ENCODE peak calls at places on chromosomes 16 and 17, in ten cellular contexts. M, O, B, S, C, J, W, A, I and G are unnamed samples.

GRCh38 chr16:74743045-74743667 is 31.5 kb downstream of the FA2H start:
- DNase-seq in O (no peak), W (no peak), M (no peak), J (no peak), B (peak), I (no peak), A (no peak), C (no peak), S (no peak), G (no peak)

GRCh38 chr17:21474815-21475214 is 98.7 kb downstream of the KCNJ12 start:
- DNase-seq in M (no peak), A (no peak), W (no peak), B (no peak), O (no peak), J (no peak), S (no peak), C (no peak), I (no peak), G (no peak)

GRCh38 chr17:2351269-2351668 is 14.0 kb downstream of the SGSM2 start:
- DNase-seq in O (no peak), A (no peak), J (no peak), C (no peak), B (no peak), W (no peak), M (no peak), I (no peak), S (no peak), G (no peak)

GRCh38 chr17:67469208-67469980 is 92.3 kb downstream of the PITPNC1 start:
- DNase-seq in B (no peak), A (no peak), J (no peak), I (peak), O (no peak), M (peak), C (no peak), S (peak), W (no peak), G (no peak)

GRCh38 chr17:59804910-59805381 is 87.8 kb downstream of the TUBD1 start:
- DNase-seq in J (no peak), O (peak), M (peak), W (no peak), I (no peak), B (no peak), S (no peak), C (no peak), A (no peak), G (peak)

GRCh38 chr16:55082594-55082982 is 151.9 kb downstream of the IRX5 start:
- DNase-seq in J (no peak), W (no peak), S (no peak), M (no peak), B (no peak), I (no peak), C (no peak), O (no peak), A (no peak), G (no peak)

GRCh38 chr17:2262146-2262587 is 41.4 kb downstream of the SMG6 start:
- DNase-seq in C (no peak), I (peak), O (peak), M (peak), A (no peak), S (peak), W (peak), J (no peak), B (no peak), G (no peak)

GRCh38 chr17:2266045-2266864 is 37.3 kb downstream of the SMG6 start:
- DNase-seq in I (no peak), B (no peak), O (no peak), A (no peak), S (no peak), J (no peak), C (peak), W (peak), M (no peak), G (no peak)

GRCh38 chr16:74297296-74297665 is 667 bp downstream of the PSMD7 start:
- DNase-seq in W (peak), O (peak), I (peak), M (peak), A (peak), S (no peak), B (peak), J (peak), C (peak), G (peak)

GRCh38 chr16:1884155-1884760 is 12.3 kb upstream of the MEIOB start:
- DNase-seq in C (no peak), A (no peak), S (no peak), M (no peak), I (no peak), O (peak), W (peak), J (peak), B (peak), G (peak)

GRCh38 chr17:73462830-73463229 is 151.0 kb upstream of the CDC42EP4 start:
- DNase-seq in C (no peak), W (no peak), M (no peak), J (no peak), S (no peak), I (no peak), O (no peak), B (no peak), A (no peak), G (no peak)

GRCh38 chr17:41763327-41763726 is 23.2 kb downstream of the JUP start:
- DNase-seq in B (no peak), O (no peak), S (no peak), J (no peak), A (no peak), M (no peak), W (no peak), I (no peak), C (no peak), G (no peak)

GRCh38 chr17:41813039-41813680 is 356 bp downstream of the FKBP10 start:
- DNase-seq in C (no peak), B (peak), I (no peak), O (peak), J (no peak), M (no peak), S (no peak), W (no peak), A (no peak), G (no peak)

GRCh38 chr17:41895617-41896016 is 23.1 kb downstream of the ACLY start:
- DNase-seq in A (no peak), W (no peak), C (no peak), O (peak), B (no peak), J (no peak), M (peak), S (peak), I (peak), G (no peak)

GRCh38 chr16:67673712-67674580 is 7.3 kb downstream of the C16orf86 start:
- DNase-seq in C (no peak), M (no peak), I (no peak), O (no peak), J (no peak), B (no peak), A (no peak), S (no peak), W (no peak), G (no peak)

GRCh38 chr17:33674685-33675084 is 381.6 kb upstream of the ASIC2 start:
- DNase-seq in S (peak), M (peak), W (peak), B (peak), I (peak), A (peak), J (peak), C (peak), O (peak), G (peak)

GRCh38 chr17:5097101-5097834 is 14.4 kb downstream of the ZNF232 start:
- DNase-seq in W (no peak), S (no peak), O (no peak), M (no peak), J (no peak), B (no peak), A (peak), C (no peak), I (no peak), G (no peak)

GRCh38 chr17:78031435-78031834 is 72.9 kb downstream of the TNRC6C start:
- DNase-seq in J (no peak), B (no peak), I (no peak), A (no peak), O (no peak), C (no peak), M (no peak), W (no peak), S (no peak), G (no peak)

GRCh38 chr17:16304832-16305231 is 48.4 kb downstream of the CENPV start:
- DNase-seq in C (no peak), W (peak), I (peak), B (no peak), O (peak), J (peak), S (no peak), M (peak), A (peak), G (peak)

GRCh38 chr17:17036520-17036998 is 5.7 kb upstream of the MPRIP start:
- DNase-seq in J (no peak), B (no peak), O (peak), W (no peak), I (no peak), M (peak), A (no peak), C (no peak), S (no peak), G (peak)

GRCh38 chr16:23240994-23241393 is 58.4 kb downstream of the SCNN1G start:
- DNase-seq in A (no peak), J (no peak), S (no peak), I (no peak), B (no peak), M (no peak), C (no peak), O (no peak), W (no peak), G (no peak)

GRCh38 chr16:23216658-23217246 is 34.2 kb downstream of the SCNN1G start:
- DNase-seq in S (no peak), B (no peak), W (no peak), J (no peak), M (no peak), O (no peak), C (no peak), I (no peak), A (no peak), G (no peak)

GRCh38 chr17:31524926-31525800 is 133.7 kb downstream of the RAB11FIP4 start:
- DNase-seq in C (peak), A (peak), S (peak), J (peak), M (peak), I (peak), W (peak), B (peak), O (peak), G (peak)

GRCh38 chr17:10072556-10072955 is 125.8 kb downstream of the GAS7 start:
- DNase-seq in O (no peak), A (no peak), W (no peak), J (no peak), M (no peak), I (no peak), B (no peak), C (no peak), S (no peak), G (no peak)

GRCh38 chr17:63446981-63447687 is 1.0 kb upstream of the CYB561 start:
- DNase-seq in M (no peak), I (no peak), O (no peak), J (no peak), A (peak), C (no peak), B (no peak), W (no peak), S (no peak), G (no peak)

GRCh38 chr17:65064452-65065019 is 8.0 kb upstream of the GNA13 start:
- DNase-seq in B (peak), M (peak), I (peak), C (no peak), W (peak), A (no peak), O (peak), J (no peak), S (peak), G (no peak)

GRCh38 chr17:39144414-39144813 is 7.0 kb downstream of the PLXDC1 start:
- DNase-seq in W (peak), A (no peak), J (no peak), S (peak), B (no peak), O (peak), I (peak), C (no peak), M (peak), G (no peak)

GRCh38 chr17:1231456-1231855 is 38.8 kb upstream of the BHLHA9 start:
- DNase-seq in M (no peak), C (no peak), O (peak), I (no peak), J (no peak), A (no peak), W (no peak), S (no peak), B (no peak), G (no peak)

GRCh38 chr16:25563700-25564099 is 128.1 kb upstream of the HS3ST4 start:
- DNase-seq in A (no peak), S (no peak), J (no peak), W (no peak), I (no peak), C (no peak), O (no peak), M (no peak), B (no peak), G (no peak)

GRCh38 chr16:27224271-27224737 is 21.0 kb downstream of the KDM8 start:
- DNase-seq in S (no peak), C (no peak), O (no peak), W (no peak), J (no peak), M (no peak), I (no peak), B (no peak), A (no peak), G (no peak)
- H3K4me2 ChIP-seq in S (no peak), C (no peak), O (no peak), W (no peak), J (no peak), M (no peak), I (no peak), B (no peak), A (no peak), G (no peak)

GRCh38 chr17:51230306-51230705 is 29.5 kb downstream of the MBTD1 start:
- DNase-seq in O (peak), S (peak), A (no peak), W (no peak), M (peak), C (no peak), J (peak), B (no peak), I (peak), G (peak)
- H3K4me2 ChIP-seq in O (no peak), S (no peak), A (no peak), W (no peak), M (no peak), C (no peak), J (peak), B (no peak), I (no peak), G (peak)

GRCh38 chr17:57862410-57862989 is 12.7 kb upstream of the MRPS23 start:
- DNase-seq in M (no peak), J (no peak), B (no peak), I (no peak), S (no peak), C (no peak), W (no peak), O (no peak), A (no peak), G (no peak)

GRCh38 chr17:57861737-57862409 is 12.0 kb upstream of the MRPS23 start:
- DNase-seq in A (peak), S (no peak), O (peak), I (no peak), B (peak), J (no peak), M (peak), C (no peak), W (peak), G (no peak)

GRCh38 chr17:57860414-57860999 is 10.7 kb upstream of the MRPS23 start:
- DNase-seq in A (no peak), I (no peak), M (no peak), B (no peak), W (no peak), S (no peak), C (no peak), J (no peak), O (peak), G (no peak)

GRCh38 chr17:57859601-57860413 is 10.0 kb upstream of the MRPS23 start:
- DNase-seq in S (no peak), W (no peak), B (no peak), J (no peak), O (no peak), A (no peak), M (no peak), I (no peak), C (no peak), G (no peak)

DNA sequence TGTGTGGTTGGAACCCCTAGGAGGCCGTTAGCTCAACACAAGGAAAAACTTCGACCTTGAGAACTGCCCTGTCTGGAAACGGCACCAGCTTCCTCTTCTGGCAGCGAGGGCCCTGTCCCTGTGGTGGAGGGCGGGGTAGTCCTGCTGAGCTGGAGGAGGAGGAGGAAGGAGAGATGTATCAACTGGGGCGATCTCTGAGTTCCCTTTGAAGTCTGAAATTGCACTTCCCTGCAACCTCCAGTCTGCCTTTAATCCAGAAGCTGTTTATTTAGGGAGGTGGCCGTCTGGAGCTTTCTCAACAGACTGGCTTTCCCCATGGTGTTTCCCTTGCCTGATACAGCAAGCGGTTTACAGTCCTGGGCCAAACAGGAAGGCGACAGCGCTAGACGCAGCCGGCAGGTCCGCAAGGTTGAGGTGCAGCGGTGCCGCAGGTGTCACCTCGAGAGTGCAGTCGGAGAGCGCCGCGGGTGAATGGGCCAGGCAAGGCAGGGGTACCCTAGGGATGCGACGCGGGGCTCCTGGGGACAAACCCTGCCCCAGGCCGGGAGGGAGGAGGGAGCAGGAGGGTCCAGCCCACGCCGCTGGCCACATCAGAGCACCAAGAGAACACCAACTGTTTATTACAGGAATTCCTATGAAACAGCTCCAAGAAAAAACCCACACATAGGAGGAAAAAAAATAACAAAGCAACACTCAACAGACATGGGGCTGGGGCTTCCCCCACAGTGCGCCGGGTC is 11.3 kb upstream of the MRPS23 start:
- DNase-seq in M (peak), I (peak), B (peak), S (no peak), W (peak), J (peak), C (peak), A (peak), O (peak), G (no peak)
- H3K4me2 ChIP-seq in M (peak), I (peak), B (peak), S (peak), W (peak), J (peak), C (peak), A (peak), O (peak), G (no peak)

DNA sequence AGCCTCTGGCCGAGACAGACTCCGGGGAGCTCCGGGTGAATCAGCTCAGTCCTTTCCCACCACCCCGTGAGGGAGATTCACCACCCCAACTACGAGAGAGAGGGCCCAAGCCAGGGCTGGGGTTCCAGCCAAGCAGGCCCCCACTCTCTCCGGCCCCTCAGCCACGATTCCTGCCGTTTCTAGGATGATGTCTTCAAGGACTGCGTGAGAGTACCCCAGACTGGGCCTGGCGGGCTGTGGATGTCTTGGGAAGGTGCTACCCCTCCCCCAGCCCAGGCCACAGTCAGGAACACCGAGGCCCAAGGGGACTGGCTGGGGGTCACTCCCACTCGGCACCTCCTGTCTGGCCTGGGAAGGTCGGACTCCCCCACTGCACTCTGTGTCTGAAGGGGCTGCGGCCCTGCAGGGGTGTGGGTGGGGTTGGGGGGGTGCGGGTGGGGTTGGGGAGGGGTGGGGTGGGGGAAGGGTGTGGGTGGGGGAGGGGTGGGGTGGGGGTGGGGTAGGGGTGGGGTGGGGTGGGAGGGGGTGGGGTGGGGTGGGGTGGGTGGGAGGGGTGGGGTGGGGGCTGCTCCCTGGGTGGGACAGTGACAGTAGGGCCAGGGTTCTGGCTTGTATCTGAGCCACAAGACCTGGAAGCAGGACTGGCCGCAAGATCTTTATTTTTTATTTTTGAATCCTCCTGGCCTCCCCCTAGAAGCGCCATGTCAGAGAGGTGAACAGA is 21.8 kb upstream of the PABPN1L start:
- DNase-seq in B (no peak), W (no peak), J (no peak), M (no peak), A (no peak), I (no peak), O (no peak), C (no peak), S (no peak), G (no peak)
- H3K4me2 ChIP-seq in B (no peak), W (no peak), J (no peak), M (no peak), A (no peak), I (no peak), O (no peak), C (no peak), S (no peak), G (no peak)

DNA sequence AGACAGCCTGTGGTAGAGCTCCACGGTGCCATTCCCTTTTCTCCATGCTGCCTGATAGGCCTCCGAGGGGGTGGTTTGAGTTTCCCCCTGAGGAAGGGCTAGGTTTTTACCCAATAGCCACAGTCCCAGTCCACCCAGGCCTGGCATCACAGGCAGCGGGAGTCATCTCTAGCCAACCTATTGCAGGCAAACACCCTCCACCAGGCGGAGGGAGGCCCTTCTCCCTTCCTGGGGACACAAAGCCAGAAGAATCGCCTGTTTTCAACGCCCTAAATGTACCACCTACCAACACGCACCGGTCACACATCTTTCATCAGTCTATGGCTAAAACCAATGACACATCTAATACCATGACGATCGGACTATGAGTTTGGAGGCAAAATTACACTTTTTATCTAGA is 7.4 kb downstream of the CSNK1D start:
- DNase-seq in B (no peak), C (no peak), S (no peak), I (no peak), J (no peak), O (no peak), W (no peak), A (no peak), M (no peak), G (no peak)
- H3K4me2 ChIP-seq in B (peak), C (no peak), S (peak), I (no peak), J (no peak), O (no peak), W (no peak), A (no peak), M (no peak), G (no peak)

DNA sequence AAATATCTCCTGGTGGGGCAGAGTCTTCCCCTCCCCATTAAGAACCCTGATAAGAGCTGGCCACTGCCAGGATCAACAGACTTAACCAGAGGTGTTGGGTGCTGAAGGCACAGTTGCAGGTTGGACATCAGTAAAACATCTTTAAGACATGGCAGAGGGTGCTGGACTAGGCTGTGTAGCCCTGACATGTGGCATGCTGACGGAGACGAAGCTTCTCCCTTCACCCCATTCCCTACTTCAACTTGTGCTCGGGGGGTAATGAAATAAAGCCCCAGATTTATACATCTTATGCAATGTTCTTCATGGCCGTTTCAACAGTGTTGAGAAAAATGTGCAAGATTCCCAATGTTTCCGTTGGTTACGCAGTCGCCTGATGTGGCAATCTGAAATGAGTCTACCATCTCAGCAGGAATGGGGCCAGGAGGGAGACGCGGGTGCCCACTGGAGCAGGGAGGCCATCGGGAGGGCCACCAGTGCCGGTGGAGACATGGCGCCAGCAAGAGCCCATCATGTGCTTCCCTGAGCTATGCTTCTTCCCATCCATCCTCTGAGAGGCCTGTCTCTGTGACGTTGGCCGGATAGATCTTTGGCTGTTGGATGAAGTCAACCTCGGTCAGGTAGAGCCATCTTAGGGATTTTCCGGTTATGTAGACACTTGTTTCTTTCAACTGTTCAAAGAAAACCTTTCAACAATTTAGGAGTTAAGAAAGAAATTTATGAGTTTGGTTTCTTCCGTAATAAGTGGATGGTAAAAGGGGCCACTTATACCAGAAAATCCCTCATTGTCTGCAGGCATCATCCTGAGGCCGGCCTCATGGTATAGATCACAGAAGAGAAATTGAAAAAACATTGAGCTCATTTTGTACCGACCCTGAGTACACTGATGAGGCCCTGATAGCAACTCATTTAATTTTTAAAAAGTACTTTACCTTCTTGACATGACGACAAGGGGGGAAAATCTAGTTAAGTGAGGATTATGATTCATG is 6.4 kb downstream of the IRF8 start:
- DNase-seq in A (no peak), S (no peak), B (no peak), O (no peak), C (no peak), M (no peak), I (no peak), W (no peak), J (no peak), G (peak)
- H3K4me2 ChIP-seq in A (no peak), S (no peak), B (no peak), O (no peak), C (no peak), M (no peak), I (no peak), W (no peak), J (peak), G (peak)